ENCODE peak calls at places on chromosomes 5 and 9, in seven cellular contexts. X is activated CD4-positive, alpha-beta T cell treated with anti-CD3 and anti-CD28 coated beads for 24 hours; C is foreskin fibroblast; V is adrenal gland; L is bronchial epithelial cell; A is fibroblast of lung; J is stimulated activated CD8-positive, alpha-beta memory T cell treated with anti-CD3 and anti-CD28 coated beads, Interleukin-15, amount 100 ng/mL, for 4 hours. F is an unnamed sample.

GRCh38 chr5:32160228-32160627 is 13.9 kb downstream of the GOLPH3 start:
- DNase-seq in V (no peak), X (no peak), A (no peak), L (no peak), C (no peak), J (no peak), F (no peak)

GRCh38 chr5:122351416-122352157 is 39.5 kb downstream of the SNCAIP start:
- DNase-seq in C (no peak), V (no peak), X (no peak), J (no peak), A (peak), L (no peak), F (no peak)

GRCh38 chr5:74325866-74326265 is 314.7 kb downstream of the ENC1 start:
- DNase-seq in X (no peak), A (no peak), V (no peak), L (peak), J (no peak), C (no peak), F (no peak)

GRCh38 chr9:82553654-82554366 is 509.1 kb downstream of the RASEF start:
- DNase-seq in C (peak), L (peak), A (no peak), J (no peak), X (no peak), V (no peak), F (no peak)

GRCh38 chr9:120946259-120946658 is 19.7 kb upstream of the TRAF1 start:
- DNase-seq in X (no peak), A (peak), J (no peak), V (no peak), C (peak), L (peak), F (no peak)

GRCh38 chr5:155451106-155451505 is 437.6 kb downstream of the KIF4B start:
- DNase-seq in A (no peak), V (no peak), L (no peak), J (no peak), X (no peak), C (no peak), F (no peak)

GRCh38 chr5:55600536-55601208 is 65.9 kb upstream of the PLPP1 start:
- DNase-seq in X (no peak), J (no peak), C (peak), L (no peak), A (peak), V (no peak), F (no peak)

GRCh38 chr9:129258124-129258822 is 80.2 kb upstream of the IER5L start:
- DNase-seq in X (peak), A (peak), C (peak), V (peak), L (peak), J (peak), F (peak)

GRCh38 chr5:8457187-8458037 is 588.5 kb downstream of the MTRR start:
- DNase-seq in L (peak), X (peak), A (peak), J (peak), C (peak), V (peak), F (peak)

GRCh38 chr5:61916621-61917620 is 389.1 kb upstream of the KIF2A start:
- DNase-seq in X (no peak), J (no peak), V (no peak), L (peak), A (no peak), C (no peak), F (no peak)

GRCh38 chr9:130117816-130118632 is 54.2 kb upstream of the NCS1 start:
- DNase-seq in J (no peak), A (peak), C (peak), X (no peak), V (peak), L (peak), F (no peak)

GRCh38 chr5:142472306-142472951 is 147.6 kb upstream of the SPRY4 start:
- DNase-seq in X (peak), A (peak), V (no peak), L (peak), C (peak), J (peak), F (no peak)

GRCh38 chr5:59020611-59021285 is 437.9 kb downstream of the RAB3C start:
- DNase-seq in J (no peak), A (no peak), X (no peak), C (no peak), L (peak), V (no peak), F (no peak)

GRCh38 chr5:95731571-95732554 is 727 bp downstream of the RHOBTB3 start:
- DNase-seq in L (peak), A (peak), C (no peak), X (no peak), V (peak), J (no peak), F (peak)

GRCh38 chr5:66666778-66667177 is 70.6 kb downstream of the MAST4 start:
- DNase-seq in X (no peak), J (no peak), L (no peak), V (no peak), A (no peak), C (no peak), F (peak)

GRCh38 chr9:4837126-4837767 is 44.5 kb downstream of the RCL1 start:
- DNase-seq in X (no peak), A (peak), J (no peak), L (no peak), V (no peak), C (no peak), F (no peak)

GRCh38 chr9:130254753-130255637 is 10.6 kb upstream of the HMCN2 start:
- DNase-seq in A (no peak), L (no peak), X (no peak), J (no peak), C (no peak), V (no peak), F (no peak)

GRCh38 chr9:134783699-134784039 is 96.9 kb upstream of the FCN2 start:
- DNase-seq in V (no peak), C (peak), L (no peak), A (peak), X (no peak), J (no peak), F (peak)

GRCh38 chr5:111830333-111830732 is 73.3 kb upstream of the NREP start:
- DNase-seq in X (no peak), J (no peak), L (peak), A (peak), C (peak), V (no peak), F (no peak)

GRCh38 chr5:28451478-28451877 is 1413.1 kb upstream of the CDH9 start:
- DNase-seq in C (no peak), X (no peak), J (no peak), L (no peak), V (no peak), A (no peak), F (no peak)

GRCh38 chr9:90894956-90895687 is 93.5 kb downstream of the SYK start:
- DNase-seq in J (no peak), V (no peak), X (no peak), C (no peak), A (peak), L (no peak), F (no peak)

GRCh38 chr5:129459485-129460120 is 495 bp upstream of the ADAMTS19 start:
- DNase-seq in X (no peak), A (peak), J (no peak), L (no peak), V (no peak), C (peak), F (peak)

GRCh38 chr5:156922207-156922792 is 40.7 kb downstream of the TIMD4 start:
- DNase-seq in A (no peak), C (no peak), J (no peak), X (no peak), L (no peak), V (no peak), F (no peak)

GRCh38 chr9:132982508-132982907 is 4.0 kb downstream of the GFI1B start:
- DNase-seq in J (no peak), L (no peak), C (no peak), X (no peak), V (no peak), A (no peak), F (no peak)

GRCh38 chr5:92429642-92430041 is 1046.5 kb upstream of the ARRDC3 start:
- DNase-seq in V (no peak), L (no peak), C (no peak), X (no peak), J (no peak), A (no peak), F (no peak)

GRCh38 chr9:15738011-15738410 is 185.2 kb downstream of the CCDC171 start:
- DNase-seq in L (peak), A (peak), X (no peak), J (no peak), V (no peak), C (peak), F (no peak)

GRCh38 chr5:89230178-89230577 is 347.2 kb upstream of the MEF2C start:
- DNase-seq in A (no peak), J (no peak), C (no peak), X (no peak), L (no peak), V (no peak), F (no peak)

GRCh38 chr5:178542455-178542854 is 47.7 kb downstream of the COL23A1 start:
- DNase-seq in L (no peak), X (no peak), A (no peak), V (no peak), J (no peak), C (no peak), F (no peak)

GRCh38 chr9:129109504-129109903 is 1.1 kb downstream of the CRAT start:
- DNase-seq in V (no peak), X (no peak), J (no peak), L (peak), C (peak), A (peak), F (peak)

GRCh38 chr9:127803507-127804352 is 1.0 kb downstream of the FPGS start:
- DNase-seq in V (peak), X (no peak), A (peak), C (peak), J (no peak), L (peak), F (peak)

GRCh38 chr5:178817506-178817905 is 42.2 kb upstream of the ZNF354B start:
- DNase-seq in X (no peak), J (no peak), A (no peak), C (no peak), V (no peak), L (no peak), F (no peak)

GRCh38 chr9:99807276-99807852 is 14.3 kb upstream of the NR4A3 start:
- DNase-seq in J (no peak), L (peak), V (peak), A (peak), C (peak), X (no peak), F (peak)

GRCh38 chr5:162593881-162594280 is 526.3 kb downstream of the GABRG2 start:
- DNase-seq in V (no peak), A (no peak), L (peak), C (no peak), J (no peak), X (no peak), F (no peak)

GRCh38 chr5:60674251-60674650 is 25.7 kb downstream of the DEPDC1B start:
- DNase-seq in J (no peak), A (no peak), X (no peak), V (no peak), L (no peak), C (no peak), F (no peak)

GRCh38 chr5:125928663-125929062 is 494.5 kb upstream of the GRAMD2B start:
- DNase-seq in J (no peak), A (no peak), L (peak), X (no peak), C (no peak), V (no peak), F (no peak)

GRCh38 chr9:119375892-119376291 is 6.7 kb upstream of the BRINP1 start:
- DNase-seq in L (peak), J (no peak), V (peak), A (no peak), C (no peak), X (no peak), F (no peak)

F was measured in right cardiac atrium.